ENCODE peak calls at places on chromosomes 12 and 14, in eight cellular contexts. D is heart left ventricle, F is fibroblast of lung, Y is BE2C, S is adrenal gland, L is lung, K is AG09309, X is left lung. V is an unnamed sample.

GRCh38 chr12:15712160-15712559 is 77.0 kb downstream of the EPS8 start:
- DNase-seq in X (no peak), Y (no peak), L (no peak), F (no peak), S (no peak), D (no peak), K (no peak), V (no peak)

GRCh38 chr12:68231707-68232106 is 6.1 kb upstream of the IL26 start:
- DNase-seq in X (no peak), L (no peak), F (no peak), K (no peak), D (no peak), Y (no peak), S (no peak), V (no peak)

GRCh38 chr14:30389134-30389900 is 169.6 kb upstream of the G2E3 start:
- DNase-seq in X (no peak), L (no peak), S (peak), K (no peak), F (peak), Y (no peak), D (no peak), V (peak)

GRCh38 chr12:126191037-126191891 is 1126.0 kb downstream of the AACS start:
- DNase-seq in Y (peak), X (peak), K (no peak), D (no peak), F (peak), L (no peak), S (no peak), V (peak)

GRCh38 chr14:75283162-75283883 is 4.7 kb downstream of the FOS start:
- DNase-seq in K (no peak), L (no peak), X (peak), F (peak), D (no peak), S (peak), Y (no peak), V (peak)

GRCh38 chr12:8644345-8645248 is 18.0 kb downstream of the MFAP5 start:
- DNase-seq in K (no peak), F (no peak), Y (no peak), X (no peak), D (no peak), L (no peak), S (no peak), V (peak)

GRCh38 chr14:23154876-23155587 is 28.4 kb downstream of the SLC7A8 start:
- DNase-seq in L (peak), F (peak), S (peak), Y (no peak), D (peak), K (peak), X (peak), V (peak)

GRCh38 chr12:50101663-50102062 is 2.1 kb upstream of the GPD1 start:
- DNase-seq in X (no peak), S (peak), F (peak), D (no peak), Y (no peak), K (no peak), L (no peak), V (peak)

GRCh38 chr14:88616697-88617096 is 53.9 kb downstream of the ZC3H14 start:
- DNase-seq in Y (no peak), L (no peak), D (no peak), X (no peak), K (no peak), F (no peak), S (no peak), V (no peak)

GRCh38 chr12:42924482-42924881 is 334.9 kb upstream of the PRICKLE1 start:
- DNase-seq in F (no peak), K (no peak), Y (no peak), L (no peak), D (no peak), S (no peak), X (no peak), V (no peak)

GRCh38 chr12:34290191-34290995 is 268.1 kb downstream of the ALG10 start:
- DNase-seq in Y (no peak), S (no peak), F (no peak), D (no peak), K (no peak), L (no peak), X (no peak), V (no peak)

GRCh38 chr12:131202592-131203378 is 249.1 kb downstream of the ADGRD1 start:
- DNase-seq in S (no peak), X (no peak), D (no peak), Y (no peak), K (no peak), L (no peak), F (no peak), V (no peak)

GRCh38 chr14:75445958-75446357 is 18.1 kb downstream of the JDP2 start:
- DNase-seq in X (no peak), K (no peak), Y (no peak), S (no peak), F (no peak), D (no peak), L (no peak), V (no peak)

GRCh38 chr12:88753074-88753473 is 172.8 kb upstream of the KITLG start:
- DNase-seq in F (peak), S (no peak), D (no peak), K (no peak), X (no peak), Y (no peak), L (no peak), V (peak)

GRCh38 chr14:103551338-103551762 is 11.1 kb downstream of the BAG5 start:
- DNase-seq in Y (no peak), L (no peak), X (no peak), K (no peak), F (no peak), S (no peak), D (peak), V (no peak)

GRCh38 chr12:88298761-88299242 is 156.7 kb downstream of the TMTC3 start:
- DNase-seq in S (no peak), X (no peak), D (no peak), K (peak), F (peak), Y (no peak), L (no peak), V (peak)

GRCh38 chr12:10395390-10395998 is 5.7 kb upstream of the KLRK1 start:
- DNase-seq in Y (no peak), K (peak), X (no peak), F (peak), S (no peak), D (no peak), L (no peak), V (peak)

GRCh38 chr14:89576132-89576923 is 159.3 kb upstream of the FOXN3 start:
- DNase-seq in F (no peak), K (no peak), L (no peak), X (no peak), D (no peak), Y (no peak), S (no peak), V (no peak)

GRCh38 chr12:95630496-95630895 is 79.2 kb upstream of the USP44 start:
- DNase-seq in L (no peak), Y (no peak), D (no peak), F (no peak), X (no peak), S (no peak), K (no peak), V (no peak)

GRCh38 chr14:48936352-48936751 is 649.8 kb downstream of the RPS29 start:
- DNase-seq in L (no peak), D (no peak), X (no peak), Y (no peak), F (peak), K (no peak), S (peak), V (peak)

GRCh38 chr12:93664573-93665138 is 12.5 kb upstream of the CRADD start:
- DNase-seq in Y (no peak), L (no peak), S (no peak), K (no peak), D (no peak), F (peak), X (no peak), V (peak)

GRCh38 chr12:78645956-78646355 is 218.6 kb upstream of the SYT1 start:
- DNase-seq in S (no peak), X (no peak), K (no peak), D (no peak), F (peak), L (no peak), Y (no peak), V (peak)

GRCh38 chr14:104892517-104893434 is 27.7 kb downstream of the CEP170B start:
- DNase-seq in S (no peak), X (peak), L (no peak), K (no peak), F (no peak), Y (peak), D (peak), V (no peak)

GRCh38 chr14:68384335-68384734 is 408.5 kb downstream of the ZFP36L1 start:
- DNase-seq in L (no peak), D (peak), X (peak), Y (no peak), F (no peak), S (peak), K (no peak), V (no peak)

GRCh38 chr14:83548061-83548839 is 1981.7 kb upstream of the FLRT2 start:
- DNase-seq in Y (no peak), X (no peak), D (no peak), F (peak), S (peak), K (no peak), L (no peak), V (no peak)

GRCh38 chr14:75636100-75636692 is 24.5 kb downstream of the ERG28 start:
- DNase-seq in X (no peak), S (peak), Y (peak), D (no peak), F (peak), K (no peak), L (no peak), V (peak)

GRCh38 chr12:98424726-98425401 is 90.5 kb upstream of the TMPO start:
- DNase-seq in Y (peak), F (peak), D (peak), S (peak), X (peak), K (peak), L (peak), V (peak)

GRCh38 chr14:88852632-88853031 is 28.2 kb downstream of the TTC8 start:
- DNase-seq in K (no peak), S (no peak), F (no peak), L (no peak), D (no peak), Y (peak), X (no peak), V (no peak)

GRCh38 chr12:10497602-10498001 is 8.1 kb upstream of the EIF2S3B start:
- DNase-seq in X (no peak), S (no peak), Y (no peak), F (peak), L (no peak), K (no peak), D (no peak), V (peak)

GRCh38 chr14:86296173-86296572 is 766.2 kb downstream of the FLRT2 start:
- DNase-seq in K (no peak), X (no peak), Y (peak), S (no peak), D (no peak), L (no peak), F (peak), V (peak)

GRCh38 chr12:20372326-20373097 is 4.2 kb downstream of the PDE3A start:
- DNase-seq in D (no peak), F (no peak), Y (no peak), X (no peak), K (no peak), L (no peak), S (no peak), V (no peak)

GRCh38 chr12:102571889-102572288 is 91.5 kb upstream of the IGF1 start:
- DNase-seq in Y (no peak), L (no peak), S (no peak), F (no peak), K (no peak), D (no peak), X (no peak), V (no peak)

GRCh38 chr14:75205586-75205985 is 29.2 kb upstream of the TMED10 start:
- DNase-seq in K (no peak), D (no peak), F (peak), S (no peak), X (no peak), Y (no peak), L (no peak), V (peak)

GRCh38 chr12:6141048-6141447 is 16.6 kb upstream of the VWF start:
- DNase-seq in F (no peak), L (peak), D (peak), S (peak), X (peak), Y (no peak), K (no peak), V (peak)

GRCh38 chr12:92051441-92051840 is 94.2 kb downstream of the BTG1 start:
- DNase-seq in L (no peak), D (no peak), Y (no peak), F (peak), S (no peak), K (no peak), X (no peak), V (no peak)

GRCh38 chr12:574475-575128 is 88.6 kb downstream of the NINJ2 start:
- DNase-seq in S (no peak), D (peak), Y (no peak), X (no peak), L (no peak), K (no peak), F (peak), V (peak)

GRCh38 chr12:575129-575502 is 88.1 kb downstream of the NINJ2 start:
- DNase-seq in L (no peak), S (no peak), Y (no peak), F (no peak), D (peak), K (no peak), X (no peak), V (no peak)

GRCh38 chr12:578743-579449 is 84.3 kb downstream of the NINJ2 start:
- DNase-seq in D (no peak), X (no peak), K (no peak), F (peak), S (no peak), L (no peak), Y (no peak), V (peak)

GRCh38 chr12:575948-576612 is 87.2 kb downstream of the NINJ2 start:
- DNase-seq in K (no peak), X (peak), S (peak), Y (peak), L (peak), F (peak), D (peak), V (peak)

GRCh38 chr12:576613-577110 is 86.6 kb downstream of the NINJ2 start:
- DNase-seq in K (no peak), F (no peak), Y (no peak), S (no peak), L (no peak), D (no peak), X (no peak), V (no peak)
- H3K4me3 ChIP-seq in K (no peak), F (no peak), Y (no peak), S (peak), L (no peak), D (no peak), X (no peak), V (no peak)

GRCh38 chr12:12266873-12267634 is at the start of gene LRP6:
- DNase-seq in S (peak), Y (peak), K (peak), X (peak), F (peak), L (peak), D (peak), V (peak)

GRCh38 chr12:12265035-12265434 is 1.8 kb downstream of the LRP6 start:
- DNase-seq in Y (no peak), L (no peak), F (no peak), X (no peak), K (no peak), S (no peak), D (no peak), V (no peak)

GRCh38 chr12:12266389-12266872 is 413 bp downstream of the LRP6 start:
- DNase-seq in L (no peak), S (peak), F (no peak), X (peak), K (no peak), Y (peak), D (peak), V (peak)

GRCh38 chr12:12265571-12266388 is 1.1 kb downstream of the LRP6 start:
- DNase-seq in D (no peak), K (no peak), L (no peak), Y (no peak), S (peak), X (no peak), F (peak), V (peak)

DNA sequence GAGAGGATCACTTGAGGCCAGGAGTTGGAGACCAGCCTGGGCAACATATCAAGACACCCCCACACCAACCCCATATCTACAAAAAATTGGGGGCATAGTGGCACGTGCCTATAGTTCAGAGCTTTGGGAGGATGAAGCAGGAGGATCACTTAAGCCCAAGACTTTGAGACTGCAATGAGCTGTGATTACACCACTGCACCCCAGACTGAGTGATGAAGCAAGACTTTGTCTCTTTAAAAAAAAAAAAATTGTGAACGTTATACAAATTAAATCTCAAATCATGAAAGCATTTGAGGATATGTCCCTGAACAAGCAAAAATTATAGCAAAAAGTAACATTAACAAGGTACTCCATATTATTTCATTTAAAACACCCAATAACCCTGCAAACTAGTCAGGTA is 2.9 kb downstream of the LRP6 start:
- DNase-seq in L (no peak), D (no peak), K (no peak), F (no peak), X (no peak), S (no peak), Y (no peak), V (no peak)
- H3K4me3 ChIP-seq in L (no peak), D (no peak), K (no peak), F (peak), X (no peak), S (no peak), Y (no peak), V (no peak)

DNA sequence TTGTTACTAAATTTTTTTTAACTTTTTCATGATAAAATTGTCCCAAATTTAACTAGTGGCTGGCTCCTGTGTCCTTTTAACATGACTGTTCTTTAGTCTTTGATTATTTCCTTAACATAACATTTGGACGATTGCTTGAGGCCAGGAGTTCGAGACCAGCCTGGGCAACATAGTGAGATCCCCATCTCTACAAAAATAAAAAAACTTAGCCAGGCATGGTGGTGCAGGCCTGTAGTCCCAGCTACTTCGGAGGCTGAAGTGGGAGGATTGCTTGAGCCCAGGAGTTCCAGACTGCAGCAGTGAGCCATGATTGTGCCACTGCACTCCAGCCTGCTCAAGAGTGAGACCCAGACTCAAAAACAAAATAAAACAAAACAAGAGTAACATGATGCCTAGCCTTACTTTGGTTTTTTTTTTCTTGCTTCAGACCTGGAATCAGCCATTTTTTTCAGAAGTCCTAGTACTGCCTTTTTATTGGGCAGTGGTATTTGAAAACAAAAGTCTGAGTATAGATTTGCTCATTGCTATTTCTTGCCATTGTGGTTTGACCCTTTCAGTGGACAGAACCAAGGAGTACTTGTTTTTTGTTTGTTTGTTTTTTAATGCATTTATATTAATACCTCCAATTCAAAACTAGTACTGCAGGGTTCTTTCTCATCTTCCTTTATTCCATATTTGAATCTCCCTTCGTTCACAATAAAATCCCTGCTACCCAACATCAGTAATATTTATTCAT is 4.8 kb downstream of the TOGARAM1 start:
- DNase-seq in L (no peak), S (no peak), D (no peak), K (no peak), Y (no peak), X (no peak), F (peak), V (peak)
- H3K4me3 ChIP-seq in L (no peak), S (peak), D (peak), K (peak), Y (peak), X (no peak), F (peak), V (peak)

GRCh38 chr14:101458536-101459391 is 102.5 kb upstream of the DIO3 start:
- DNase-seq in S (no peak), F (no peak), K (no peak), Y (no peak), D (no peak), L (no peak), X (peak), V (no peak)
- H3K4me3 ChIP-seq in S (peak), F (no peak), K (no peak), Y (peak), D (no peak), L (no peak), X (no peak), V (no peak)

DNA sequence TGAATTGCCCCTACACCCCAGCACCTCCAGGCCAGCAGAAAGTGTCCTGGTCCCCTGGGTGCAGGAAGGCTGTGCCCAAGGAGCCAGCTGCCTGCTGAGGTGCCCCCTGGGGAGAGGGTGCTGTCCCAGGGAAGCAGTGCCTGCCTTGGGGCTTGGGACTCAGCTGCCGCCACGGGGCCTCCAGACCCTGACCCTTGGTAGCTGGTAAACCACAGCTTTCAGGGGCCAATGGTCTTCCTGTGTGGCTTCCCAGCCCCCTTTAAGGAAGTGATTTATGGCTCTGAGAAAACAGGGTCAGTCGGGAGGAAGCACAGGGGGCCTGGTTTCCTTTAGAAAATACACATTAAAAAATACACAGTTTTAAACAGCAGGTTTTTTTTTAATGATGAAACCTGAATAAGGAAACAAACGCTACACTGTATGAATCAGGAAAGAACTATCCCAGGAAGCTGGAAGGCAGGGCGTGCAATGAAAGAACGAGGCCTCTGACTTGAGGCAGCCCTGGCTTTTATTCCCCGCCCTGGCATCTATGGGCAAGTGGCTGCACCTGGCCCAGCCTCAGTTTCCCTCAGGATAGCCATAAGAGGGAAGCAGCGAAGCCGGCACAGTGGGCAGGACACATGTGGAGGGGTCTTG is 40.6 kb upstream of the EML1 start:
- DNase-seq in D (no peak), Y (no peak), X (no peak), S (peak), L (no peak), F (peak), K (peak), V (peak)
- H3K4me3 ChIP-seq in D (no peak), Y (no peak), X (no peak), S (no peak), L (no peak), F (no peak), K (no peak), V (no peak)

GRCh38 chr14:92651793-92652382 is 96.5 kb downstream of the LGMN start:
- DNase-seq in Y (no peak), D (peak), S (peak), L (peak), F (no peak), K (no peak), X (peak), V (no peak)

GRCh38 chr14:92651106-92651792 is 97.2 kb downstream of the LGMN start:
- DNase-seq in Y (no peak), F (no peak), L (peak), K (no peak), X (peak), D (no peak), S (peak), V (no peak)

GRCh38 chr14:92653162-92653651 is 95.2 kb downstream of the LGMN start:
- DNase-seq in X (no peak), Y (no peak), F (no peak), D (no peak), S (no peak), K (no peak), L (no peak), V (no peak)

GRCh38 chr14:92654206-92654901 is 94.1 kb downstream of the LGMN start:
- DNase-seq in X (no peak), K (no peak), F (no peak), D (no peak), L (no peak), Y (no peak), S (no peak), V (no peak)

GRCh38 chr14:92652413-92653151 is 95.8 kb downstream of the LGMN start:
- DNase-seq in D (no peak), X (no peak), Y (no peak), L (no peak), F (no peak), K (no peak), S (no peak), V (no peak)
- H3K4me3 ChIP-seq in D (peak), X (peak), Y (no peak), L (peak), F (no peak), K (no peak), S (peak), V (no peak)

GRCh38 chr14:21070610-21071224 is 613 bp downstream of the ARHGEF40 start:
- DNase-seq in X (no peak), K (no peak), Y (peak), S (peak), F (peak), D (peak), L (no peak), V (peak)
- H3K4me3 ChIP-seq in X (peak), K (peak), Y (peak), S (peak), F (peak), D (peak), L (peak), V (peak)

GRCh38 chr12:65094722-65095121 is 26.4 kb downstream of the WIF1 start:
- DNase-seq in X (no peak), F (no peak), L (no peak), D (no peak), S (no peak), K (no peak), Y (no peak), V (no peak)
- H3K4me3 ChIP-seq in X (no peak), F (no peak), L (no peak), D (no peak), S (no peak), K (no peak), Y (no peak), V (no peak)

V was measured in cardiac fibroblast.